ENCODE peak calls at places on chromosome X, in ten cellular contexts. I, T, X, L, N, J, O, B, M and S are unnamed samples.

GRCh38 chrX:110082156-110082555 is 79.2 kb downstream of the TMEM164 start:
- DNase-seq in I (no peak), T (no peak), X (peak), L (no peak), N (no peak), J (no peak), O (peak), B (peak), M (no peak), S (no peak)

GRCh38 chrX:97310373-97310772 is 426.7 kb downstream of the RPA4 start:
- DNase-seq in I (no peak), T (peak), X (peak), L (peak), N (peak), J (no peak), O (no peak), B (peak), M (no peak), S (no peak)

GRCh38 chrX:97858592-97858991 is 974.9 kb downstream of the RPA4 start:
- DNase-seq in I (no peak), T (no peak), X (peak), L (no peak), N (no peak), J (no peak), O (no peak), B (peak), M (no peak), S (no peak)

GRCh38 chrX:100615015-100615414 is 21.6 kb downstream of the TSPAN6 start:
- DNase-seq in I (peak), T (peak), X (peak), L (no peak), N (peak), J (no peak), O (peak), B (peak), M (peak), S (no peak)

GRCh38 chrX:138756234-138756633 is 44.7 kb upstream of the FGF13 start:
- DNase-seq in I (no peak), T (peak), X (peak), L (no peak), N (peak), J (no peak), O (peak), B (no peak), M (no peak), S (peak)

GRCh38 chrX:16855363-16856075 is 14.6 kb downstream of the RBBP7 start:
- DNase-seq in I (no peak), T (no peak), X (no peak), L (no peak), N (no peak), J (no peak), O (peak), B (no peak), M (no peak), S (no peak)

GRCh38 chrX:97294016-97294415 is 410.3 kb downstream of the RPA4 start:
- DNase-seq in I (no peak), T (no peak), X (no peak), L (no peak), N (no peak), J (no peak), O (no peak), B (no peak), M (no peak), S (no peak)

GRCh38 chrX:20265221-20265725 is 1.4 kb downstream of the RPS6KA3 start:
- DNase-seq in I (peak), T (peak), X (peak), L (no peak), N (peak), J (peak), O (peak), B (peak), M (peak), S (peak)

GRCh38 chrX:13001961-13002671 is 27.2 kb downstream of the TMSB4X start:
- DNase-seq in I (no peak), T (no peak), X (no peak), L (no peak), N (no peak), J (no peak), O (peak), B (peak), M (no peak), S (no peak)

GRCh38 chrX:120446503-120446902 is 22.6 kb downstream of the LAMP2 start:
- DNase-seq in I (no peak), T (no peak), X (peak), L (no peak), N (no peak), J (no peak), O (peak), B (peak), M (no peak), S (no peak)

GRCh38 chrX:145484740-145485139 is 237.4 kb downstream of the SPANXN1 start:
- DNase-seq in I (no peak), T (no peak), X (no peak), L (no peak), N (no peak), J (no peak), O (no peak), B (no peak), M (no peak), S (no peak)

GRCh38 chrX:40996886-40997530 is 88.2 kb upstream of the USP9X start:
- DNase-seq in I (peak), T (peak), X (peak), L (no peak), N (peak), J (no peak), O (peak), B (peak), M (peak), S (no peak)

GRCh38 chrX:110847334-110847733 is 51.7 kb upstream of the CHRDL1 start:
- DNase-seq in I (peak), T (peak), X (peak), L (peak), N (peak), J (no peak), O (peak), B (peak), M (peak), S (no peak)

DNA sequence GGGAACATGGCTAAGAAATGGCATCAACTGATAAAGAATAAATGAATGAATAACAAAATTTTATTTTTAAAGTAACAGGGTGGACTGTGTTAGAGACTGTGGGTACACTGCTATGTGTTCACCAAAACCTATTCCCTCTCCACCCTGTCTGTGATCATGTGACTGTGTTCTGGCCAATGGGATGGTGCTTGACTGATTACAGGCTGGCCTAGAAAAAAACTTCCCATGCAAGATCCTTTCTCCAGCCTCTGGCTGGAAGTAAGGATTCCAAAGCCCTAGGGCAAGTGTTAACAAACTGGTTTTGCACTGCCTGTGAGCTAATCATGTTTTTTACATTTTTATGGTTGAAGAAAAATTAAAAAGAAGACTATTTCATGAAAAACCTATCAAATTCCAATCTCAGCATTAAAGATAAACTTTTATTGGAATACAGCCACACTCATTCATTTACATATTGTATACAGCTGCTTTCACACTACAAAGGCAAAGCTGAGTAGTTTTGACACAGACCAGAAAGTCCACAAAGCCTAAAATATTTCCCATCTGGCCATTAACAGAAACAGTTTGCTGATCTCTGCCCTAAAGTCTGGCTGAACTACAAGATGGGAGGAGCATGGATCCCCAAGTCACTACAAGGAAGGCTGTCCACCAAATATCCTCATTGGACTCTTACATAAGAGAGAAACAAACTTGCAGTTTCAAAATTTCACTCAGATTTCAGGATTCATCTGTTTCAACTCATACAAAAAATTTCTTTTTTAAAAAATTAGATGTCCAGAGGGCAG is 133.2 kb downstream of the ARHGAP6 start:
- DNase-seq in I (no peak), T (no peak), X (no peak), L (no peak), N (peak), J (no peak), O (no peak), B (peak), M (no peak), S (no peak)
- H3K9ac ChIP-seq in I (no peak), T (no peak), X (no peak), L (no peak), N (no peak), J (no peak), O (no peak), B (no peak), M (no peak), S (no peak)

GRCh38 chrX:137575596-137576255 is 9.8 kb downstream of the ZIC3 start:
- DNase-seq in I (no peak), T (peak), X (no peak), L (no peak), N (peak), J (no peak), O (no peak), B (no peak), M (no peak), S (no peak)
- H3K9ac ChIP-seq in I (no peak), T (no peak), X (no peak), L (no peak), N (no peak), J (no peak), O (no peak), B (no peak), M (no peak), S (no peak)

GRCh38 chrX:136692271-136692670 is 44.3 kb downstream of the CD40LG start:
- DNase-seq in I (no peak), T (no peak), X (no peak), L (no peak), N (no peak), J (no peak), O (peak), B (no peak), M (no peak), S (no peak)

GRCh38 chrX:136689441-136689840 is 41.5 kb downstream of the CD40LG start:
- DNase-seq in I (no peak), T (peak), X (peak), L (no peak), N (peak), J (peak), O (no peak), B (peak), M (no peak), S (no peak)

GRCh38 chrX:136691028-136691809 is 43.3 kb downstream of the CD40LG start:
- DNase-seq in I (no peak), T (no peak), X (peak), L (no peak), N (no peak), J (no peak), O (no peak), B (peak), M (no peak), S (no peak)

DNA sequence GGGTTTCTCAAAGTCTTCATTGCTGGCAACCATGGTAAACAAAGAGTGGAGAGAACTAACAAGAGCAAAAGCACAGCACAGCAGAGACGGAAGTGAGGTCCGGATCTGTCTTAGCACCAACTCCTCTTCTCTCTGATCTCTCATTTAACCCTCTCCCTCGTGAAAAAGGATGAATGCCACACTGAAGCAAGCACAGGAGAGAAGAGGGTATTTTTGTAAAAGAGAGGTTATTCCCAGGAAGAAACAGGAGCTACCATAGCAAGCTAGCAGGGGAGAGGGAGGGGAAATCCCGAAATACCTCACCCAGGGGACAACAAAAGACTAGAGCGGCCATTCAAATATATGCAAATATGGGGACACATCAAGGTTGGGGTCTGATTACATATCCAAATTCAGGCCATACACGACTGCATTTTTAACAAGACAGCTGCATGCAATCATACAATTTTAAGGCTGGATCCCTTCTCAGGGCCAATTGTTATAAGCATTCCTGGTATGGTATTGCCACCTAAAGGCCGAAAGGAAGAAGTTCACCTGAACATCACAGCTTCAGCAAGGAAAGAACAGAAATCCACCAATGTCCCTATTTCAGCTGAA is 46.6 kb downstream of the CD40LG start:
- DNase-seq in I (peak), T (peak), X (peak), L (no peak), N (peak), J (peak), O (peak), B (peak), M (peak), S (no peak)
- H3K9ac ChIP-seq in I (no peak), T (no peak), X (peak), L (no peak), N (no peak), J (no peak), O (no peak), B (no peak), M (no peak), S (no peak)

DNA sequence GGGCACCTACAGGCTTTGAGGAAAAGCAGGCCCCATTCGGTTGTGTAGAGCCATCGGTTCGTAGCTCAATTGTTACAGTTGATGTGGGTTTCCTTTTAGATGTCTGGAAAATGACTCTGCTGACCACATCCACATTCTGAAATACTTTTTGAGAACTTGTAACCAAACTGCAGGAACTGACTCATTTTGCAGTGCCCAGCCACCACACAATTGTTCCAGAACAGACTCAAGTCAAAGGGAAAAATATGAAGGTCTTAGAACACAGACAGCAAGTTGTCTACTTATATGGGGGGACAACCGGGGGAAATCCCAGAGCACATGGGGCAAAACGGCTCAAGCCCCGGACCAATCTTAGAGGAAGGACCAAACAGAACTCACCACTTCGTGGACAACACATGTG is 557.6 kb upstream of the DIPK2B start:
- DNase-seq in I (no peak), T (no peak), X (peak), L (no peak), N (no peak), J (peak), O (peak), B (peak), M (no peak), S (no peak)
- H3K9ac ChIP-seq in I (peak), T (no peak), X (peak), L (peak), N (no peak), J (peak), O (peak), B (peak), M (peak), S (no peak)

GRCh38 chrX:46574941-46575381 is 1.4 kb downstream of the CHST7 start:
- DNase-seq in I (no peak), T (peak), X (no peak), L (no peak), N (peak), J (no peak), O (peak), B (no peak), M (peak), S (no peak)

GRCh38 chrX:46573896-46574336 is 351 bp downstream of the CHST7 start:
- DNase-seq in I (no peak), T (peak), X (peak), L (no peak), N (peak), J (peak), O (peak), B (peak), M (peak), S (peak)

GRCh38 chrX:46575586-46575985 is 2.0 kb downstream of the CHST7 start:
- DNase-seq in I (no peak), T (no peak), X (no peak), L (no peak), N (peak), J (no peak), O (peak), B (no peak), M (no peak), S (no peak)

GRCh38 chrX:46573331-46573895 is at the start of gene CHST7:
- DNase-seq in I (peak), T (peak), X (peak), L (no peak), N (peak), J (peak), O (peak), B (peak), M (peak), S (peak)

DNA sequence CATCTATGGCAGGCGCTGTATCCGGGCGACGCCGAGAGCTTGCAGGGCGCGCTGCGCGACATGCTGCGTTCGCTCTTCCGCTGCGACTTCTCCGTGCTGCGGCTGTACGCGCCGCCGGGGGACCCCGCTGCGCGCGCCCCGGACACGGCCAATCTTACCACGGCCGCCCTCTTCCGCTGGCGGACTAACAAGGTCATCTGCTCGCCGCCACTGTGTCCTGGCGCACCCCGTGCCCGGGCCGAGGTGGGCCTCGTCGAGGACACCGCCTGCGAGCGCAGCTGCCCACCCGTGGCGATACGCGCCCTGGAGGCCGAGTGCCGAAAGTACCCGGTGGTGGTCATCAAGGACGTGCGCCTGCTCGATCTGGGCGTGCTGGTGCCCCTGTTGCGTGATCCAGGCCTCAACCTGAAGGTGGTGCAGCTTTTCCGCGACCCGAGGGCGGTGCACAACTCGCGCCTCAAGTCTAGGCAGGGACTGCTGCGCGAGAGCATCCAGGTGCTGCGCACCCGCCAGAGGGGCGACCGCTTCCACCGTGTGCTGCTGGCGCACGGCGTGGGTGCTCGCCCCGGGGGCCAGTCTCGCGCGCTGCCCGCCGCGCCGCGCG is 874 bp downstream of the CHST7 start:
- DNase-seq in I (no peak), T (peak), X (no peak), L (no peak), N (peak), J (no peak), O (peak), B (no peak), M (peak), S (peak)
- H3K9ac ChIP-seq in I (peak), T (no peak), X (peak), L (no peak), N (peak), J (peak), O (peak), B (no peak), M (peak), S (no peak)

DNA sequence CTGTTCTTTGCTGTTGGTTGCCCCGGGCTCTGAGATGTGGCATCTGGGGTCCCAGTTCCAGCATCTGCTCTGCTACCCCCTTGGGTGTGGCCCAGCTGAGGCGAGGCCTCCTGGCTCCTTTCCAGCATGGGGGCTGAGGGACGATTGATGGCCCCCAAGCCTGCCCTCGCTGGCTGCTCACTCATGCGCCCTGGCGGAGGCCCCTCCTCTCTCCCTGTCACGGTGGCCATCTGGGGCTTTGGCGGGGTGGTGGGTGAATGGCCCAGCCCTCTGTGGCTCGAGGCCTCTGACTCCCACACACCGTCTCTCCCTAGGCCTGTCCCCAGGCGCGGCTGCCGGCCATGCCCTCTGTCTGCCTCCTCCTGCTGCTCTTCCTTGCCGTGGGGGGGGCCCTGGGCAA is 1.8 kb downstream of the PLXNA3 start:
- DNase-seq in I (no peak), T (no peak), X (no peak), L (no peak), N (no peak), J (no peak), O (peak), B (no peak), M (peak), S (peak)
- H3K9ac ChIP-seq in I (no peak), T (no peak), X (peak), L (no peak), N (no peak), J (peak), O (peak), B (peak), M (peak), S (no peak)

GRCh38 chrX:29561417-29561816 is 653.9 kb upstream of the MAGEB2 start:
- DNase-seq in I (no peak), T (no peak), X (no peak), L (no peak), N (no peak), J (no peak), O (peak), B (peak), M (no peak), S (no peak)

GRCh38 chrX:29553542-29553941 is 661.8 kb upstream of the MAGEB2 start:
- DNase-seq in I (no peak), T (no peak), X (no peak), L (no peak), N (no peak), J (no peak), O (no peak), B (no peak), M (no peak), S (no peak)

GRCh38 chrX:29560065-29560464 is 655.3 kb upstream of the MAGEB2 start:
- DNase-seq in I (no peak), T (no peak), X (no peak), L (no peak), N (no peak), J (no peak), O (no peak), B (no peak), M (no peak), S (no peak)

DNA sequence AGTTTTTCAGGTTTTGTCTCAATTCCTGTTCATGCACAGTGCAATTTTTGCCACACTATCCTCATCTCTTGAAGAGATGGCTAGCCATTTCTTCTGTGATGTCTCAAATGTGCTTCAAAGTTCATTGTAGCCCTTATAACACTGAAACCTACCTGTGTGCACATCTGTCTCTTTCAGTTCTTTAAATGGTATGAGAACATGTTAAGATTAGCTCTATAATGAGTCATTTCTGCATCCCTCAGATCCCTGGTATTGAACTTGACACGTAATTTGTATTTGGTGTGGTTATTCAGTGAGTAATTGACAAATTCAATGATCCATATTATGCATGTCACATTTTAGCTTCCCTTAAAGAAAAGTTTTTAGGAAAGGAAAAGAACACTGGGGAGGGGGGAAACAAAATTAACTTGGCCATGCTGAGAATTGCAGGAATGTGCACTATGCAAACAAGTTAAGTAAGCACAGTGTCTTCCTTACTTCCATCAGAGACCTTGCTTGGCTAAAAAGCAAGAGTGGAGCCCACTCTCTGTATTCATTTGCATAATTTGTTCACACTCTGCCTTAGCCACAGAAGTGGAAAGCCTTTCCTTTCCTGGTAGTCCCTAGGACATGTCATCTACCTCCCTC is 659.8 kb upstream of the MAGEB2 start:
- DNase-seq in I (no peak), T (no peak), X (peak), L (peak), N (no peak), J (no peak), O (no peak), B (no peak), M (no peak), S (no peak)
- H3K9ac ChIP-seq in I (no peak), T (no peak), X (no peak), L (no peak), N (no peak), J (no peak), O (no peak), B (no peak), M (no peak), S (no peak)